ENCODE peak calls at places on chromosomes 6 and 20, in ten cellular contexts. B, R, M, F, E, L, G, N, V and Z are unnamed samples.

GRCh38 chr6:131042664-131043063 is 20.4 kb downstream of the EPB41L2 start:
- DNase-seq in F (no peak), L (no peak), M (no peak), G (no peak), R (no peak), E (no peak), V (no peak), B (no peak), N (no peak), Z (no peak)

GRCh38 chr6:64409948-64410347 is 774.3 kb downstream of the PHF3 start:
- DNase-seq in B (no peak), R (no peak), N (no peak), L (no peak), V (no peak), G (no peak), E (no peak), F (no peak), M (no peak), Z (no peak)

GRCh38 chr6:163860194-163861081 is 445.9 kb downstream of the QKI start:
- DNase-seq in L (no peak), V (peak), M (no peak), N (no peak), B (no peak), F (no peak), E (peak), R (no peak), G (no peak), Z (no peak)

GRCh38 chr6:149152521-149152920 is 165.0 kb upstream of the TAB2 start:
- DNase-seq in M (no peak), G (no peak), N (no peak), L (no peak), B (no peak), F (no peak), E (no peak), V (no peak), R (no peak), Z (no peak)

GRCh38 chr6:46013639-46014038 is 2.0 kb downstream of the CLIC5 start:
- DNase-seq in E (no peak), F (no peak), G (no peak), B (no peak), L (no peak), R (no peak), N (no peak), V (no peak), M (no peak), Z (peak)

GRCh38 chr6:125507987-125508655 is 206.4 kb upstream of the HDDC2 start:
- DNase-seq in L (no peak), R (peak), E (peak), F (no peak), G (no peak), M (no peak), V (no peak), B (no peak), N (no peak), Z (no peak)

GRCh38 chr6:125519367-125519766 is 217.6 kb upstream of the HDDC2 start:
- DNase-seq in B (no peak), M (no peak), V (no peak), E (peak), F (no peak), R (no peak), L (no peak), N (no peak), G (no peak), Z (no peak)

GRCh38 chr20:16864069-16864468 is 115.9 kb downstream of the OTOR start:
- DNase-seq in B (no peak), R (no peak), V (peak), G (no peak), M (no peak), N (no peak), F (no peak), L (no peak), E (no peak), Z (no peak)

GRCh38 chr6:131523988-131524673 is 48.9 kb upstream of the ARG1 start:
- DNase-seq in F (no peak), G (no peak), V (no peak), B (no peak), R (no peak), L (no peak), M (no peak), E (no peak), N (no peak), Z (no peak)

GRCh38 chr20:56676001-56676400 is 46.9 kb downstream of the TFAP2C start:
- DNase-seq in F (no peak), N (no peak), R (no peak), V (no peak), G (no peak), L (no peak), B (no peak), M (no peak), E (no peak), Z (no peak)

GRCh38 chr6:101626264-101626663 is 232.8 kb downstream of the GRIK2 start:
- DNase-seq in F (no peak), L (no peak), R (peak), N (no peak), M (no peak), E (no peak), G (no peak), V (no peak), B (no peak), Z (no peak)

GRCh38 chr6:73513496-73513854 is 7.4 kb downstream of the EEF1A1 start:
- DNase-seq in L (no peak), M (no peak), N (no peak), V (no peak), R (no peak), G (no peak), E (no peak), B (no peak), F (no peak), Z (no peak)

GRCh38 chr20:23582293-23582692 is 14.0 kb upstream of the CST9L start:
- DNase-seq in B (no peak), G (no peak), V (no peak), M (no peak), N (no peak), F (no peak), L (no peak), R (no peak), E (no peak), Z (no peak)